ENCODE peak calls at places on chromosomes 1 and 21, in five cellular contexts. A is A549, T is IMR-90, X is GM12878, E is SK-N-SH. B is an unnamed sample.
A peak's percentile ranks its signal among the peaks of the same experiment; 100 is the strongest.

GRCh38 chr21:20790113-20790512 is 208.1 kb upstream of the NCAM2 start:
- DNase-seq in A (no peak), T (no peak), X (no peak), E (no peak), B (no peak)

GRCh38 chr1:160108888-160109662 is 6.5 kb upstream of the ATP1A2 start:
- DNase-seq in A (peak; percentile 80), T (peak; percentile 52), X (no peak), E (peak; percentile 63), B (no peak)

GRCh38 chr21:44817914-44818635 is at the start of gene SUMO3:
- DNase-seq in A (peak; percentile 74), T (peak; percentile 76), X (no peak), E (peak; percentile 98), B (peak; percentile 93)

GRCh38 chr1:109499661-109500536 is 6.0 kb downstream of the CYB561D1 start:
- DNase-seq in A (peak; percentile 56), T (peak; percentile 76), X (no peak), E (peak; percentile 42), B (peak; percentile 81)

GRCh38 chr1:223041481-223041880 is 101.6 kb downstream of the TLR5 start:
- DNase-seq in A (no peak), T (no peak), X (no peak), E (no peak), B (no peak)

GRCh38 chr1:99766378-99766800 is at the start of gene FRRS1:
- DNase-seq in A (peak; percentile 68), T (peak; percentile 64), X (peak; percentile 85), E (peak; percentile 12), B (peak; percentile 94)

GRCh38 chr1:92695104-92695503 is 89.8 kb downstream of the EVI5 start:
- DNase-seq in A (no peak), T (peak; percentile 66), X (no peak), E (no peak), B (no peak)

GRCh38 chr1:22317231-22317919 is 134.3 kb upstream of the ZBTB40 start:
- DNase-seq in A (peak; percentile 25), T (no peak), X (no peak), E (peak; percentile 76), B (peak; percentile 86)

GRCh38 chr1:63917571-63918394 is 144.0 kb downstream of the ROR1 start:
- DNase-seq in A (peak; percentile 51), T (peak; percentile 21), X (no peak), E (no peak), B (peak; percentile 35)

GRCh38 chr1:87956072-87956471 is 627.4 kb downstream of the LMO4 start:
- DNase-seq in A (peak; percentile 81), T (peak; percentile 98), X (no peak), E (peak; percentile 1), B (no peak)

GRCh38 chr1:222105861-222106260 is 364.0 kb upstream of the DUSP10 start:
- DNase-seq in A (no peak), T (no peak), X (no peak), E (no peak), B (no peak)

GRCh38 chr1:114203722-114204121 is 50.1 kb upstream of the SYT6 start:
- DNase-seq in A (no peak), T (no peak), X (no peak), E (no peak), B (no peak)

GRCh38 chr1:30536530-30536929 is 186.9 kb downstream of the MATN1 start:
- DNase-seq in A (no peak), T (no peak), X (no peak), E (no peak), B (no peak)

GRCh38 chr1:236618507-236618906 is 14.2 kb upstream of the HEATR1 start:
- DNase-seq in A (no peak), T (no peak), X (no peak), E (no peak), B (no peak)

GRCh38 chr1:201676651-201677050 is 137.7 kb downstream of the NAV1 start:
- DNase-seq in A (no peak), T (no peak), X (no peak), E (no peak), B (no peak)

GRCh38 chr21:34884346-34884929 is 164.7 kb downstream of the RUNX1 start:
- DNase-seq in A (no peak), T (no peak), X (no peak), E (no peak), B (no peak)

GRCh38 chr1:41498391-41498790 is 13.9 kb upstream of the EDN2 start:
- DNase-seq in A (no peak), T (no peak), X (no peak), E (no peak), B (no peak)

GRCh38 chr21:41766883-41767605 is at the start of gene RIPK4:
- DNase-seq in A (peak; percentile 76), T (peak; percentile 23), X (peak; percentile 19), E (peak; percentile 73), B (no peak)

GRCh38 chr21:34994646-34995631 is 54.2 kb downstream of the RUNX1 start:
- DNase-seq in A (no peak), T (no peak), X (no peak), E (no peak), B (peak; percentile 67)

GRCh38 chr1:51268675-51269033 is 32.6 kb downstream of the RNF11 start:
- DNase-seq in A (no peak), T (no peak), X (no peak), E (no peak), B (no peak)

GRCh38 chr1:6596351-6596750 is 6.3 kb downstream of the KLHL21 start:
- DNase-seq in A (no peak), T (no peak), X (no peak), E (no peak), B (no peak)

GRCh38 chr1:23168079-23168461 is 586 bp downstream of the LUZP1 start:
- DNase-seq in A (no peak), T (no peak), X (no peak), E (peak; percentile 87), B (no peak)

GRCh38 chr1:243716901-243717300 is 133.1 kb downstream of the AKT3 start:
- DNase-seq in A (no peak), T (peak; percentile 61), X (no peak), E (no peak), B (no peak)

GRCh38 chr1:174743654-174744561 is 255.8 kb upstream of the CACYBP start:
- DNase-seq in A (peak; percentile 42), T (peak; percentile 63), X (no peak), E (peak; percentile 31), B (peak; percentile 42)

GRCh38 chr1:183163311-183163710 is 22.8 kb upstream of the LAMC2 start:
- DNase-seq in A (peak; percentile 84), T (peak; percentile 95), X (no peak), E (no peak), B (no peak)

GRCh38 chr1:6868371-6869001 is 83.2 kb downstream of the CAMTA1 start:
- DNase-seq in A (no peak), T (no peak), X (no peak), E (no peak), B (no peak)

GRCh38 chr1:165828581-165829329 is 1.3 kb downstream of the UCK2 start:
- DNase-seq in A (peak; percentile 87), T (peak; percentile 90), X (no peak), E (peak; percentile 82), B (peak; percentile 61)

GRCh38 chr1:165829888-165830287 is 2.5 kb downstream of the UCK2 start:
- DNase-seq in A (no peak), T (no peak), X (no peak), E (no peak), B (no peak)

GRCh38 chr1:165833358-165833757 is 5.9 kb downstream of the UCK2 start:
- DNase-seq in A (no peak), T (no peak), X (no peak), E (no peak), B (no peak)

GRCh38 chr1:165832902-165833301 is 5.5 kb downstream of the UCK2 start:
- DNase-seq in A (no peak), T (no peak), X (no peak), E (no peak), B (peak; percentile 64)

GRCh38 chr1:165831146-165831545 is 3.7 kb downstream of the UCK2 start:
- DNase-seq in A (no peak), T (no peak), X (no peak), E (no peak), B (no peak)
- TF ChIP-seq SMC3 in A (no peak), T (no peak), X (no peak), E (no peak), B (no peak)

GRCh38 chr1:32112800-32113375 is 5.0 kb downstream of the KPNA6 start:
- DNase-seq in A (no peak), T (no peak), X (no peak), E (no peak), B (no peak)
- TF ChIP-seq SMC3 in A (no peak), T (no peak), X (no peak), E (no peak), B (no peak)

GRCh38 chr1:246725191-246725590 is 982 bp downstream of the SCCPDH start:
- DNase-seq in A (no peak), T (no peak), X (no peak), E (peak; percentile 18), B (peak; percentile 41)
- TF ChIP-seq SMC3 in A (no peak), T (no peak), X (no peak), E (no peak), B (no peak)

DNA sequence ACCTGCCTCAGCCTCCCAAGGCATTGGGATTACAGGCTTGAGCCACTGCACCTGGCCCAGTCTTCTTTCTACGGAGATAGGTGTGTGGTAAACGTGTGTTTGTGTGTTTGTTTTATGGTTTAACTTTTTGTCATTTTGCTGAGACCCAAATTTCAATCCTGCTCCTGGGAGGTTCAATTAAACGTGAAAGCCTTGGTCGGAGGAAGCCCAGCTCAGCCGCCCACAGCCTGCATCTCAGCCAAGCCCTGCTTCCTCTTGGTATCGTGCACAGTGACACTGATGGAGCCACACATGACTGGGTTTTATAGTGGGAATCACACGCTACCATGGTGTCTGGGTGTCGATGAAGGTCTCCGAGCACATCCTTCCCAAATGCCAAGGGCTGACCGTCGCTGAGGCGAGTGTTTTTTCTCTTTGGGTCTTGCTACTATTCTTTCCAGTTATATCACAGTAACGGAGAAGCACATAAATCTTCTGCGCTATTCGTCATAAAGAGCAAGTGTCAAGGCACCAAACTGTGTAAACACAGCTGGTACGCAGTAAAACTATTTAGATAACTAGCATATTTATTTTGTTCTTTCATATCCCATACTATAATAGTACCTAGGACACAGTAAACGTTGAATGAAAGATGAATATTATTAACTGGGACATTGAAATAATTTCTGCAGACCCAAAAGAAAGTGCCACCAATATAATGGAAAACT is 39.3 kb downstream of the HLCS start:
- DNase-seq in A (peak; percentile 62), T (peak; percentile 83), X (no peak), E (no peak), B (no peak)
- TF ChIP-seq SMC3 in A (no peak), T (no peak), X (no peak), E (no peak), B (no peak)

B was measured in K562.